ENCODE peak calls at places on chromosome 4, in four cellular contexts. R, C, X and U are unnamed samples.

GRCh38 chr4:40811886-40812857 is 62.4 kb downstream of the NSUN7 start:
- DNase-seq in X (no peak), R (no peak), C (no peak), U (no peak)

GRCh38 chr4:3719191-3719590 is 47.0 kb upstream of the ADRA2C start:
- DNase-seq in C (no peak), R (no peak), X (no peak), U (no peak)

GRCh38 chr4:119526786-119527550 is 101.6 kb downstream of the PDE5A start:
- DNase-seq in R (no peak), X (no peak), C (no peak), U (no peak)

GRCh38 chr4:102761478-102761790 is 666 bp upstream of the MANBA start:
- DNase-seq in X (peak; percentile 33), C (no peak), R (no peak), U (no peak)

GRCh38 chr4:39614487-39615162 is 24.0 kb downstream of the SMIM14 start:
- DNase-seq in X (no peak), C (no peak), R (no peak), U (no peak)

GRCh38 chr4:31917334-31917733 is 1197.2 kb downstream of the PCDH7 start:
- DNase-seq in X (no peak), C (no peak), R (no peak), U (no peak)

GRCh38 chr4:145177906-145178538 is 2.4 kb downstream of the OTUD4 start:
- DNase-seq in X (no peak), C (no peak), R (peak; percentile 6), U (no peak)

GRCh38 chr4:152539556-152540292 is 3.8 kb upstream of the FBXW7 start:
- DNase-seq in C (no peak), X (no peak), R (no peak), U (no peak)

GRCh38 chr4:113212613-113213012 is 163.2 kb downstream of the ANK2 start:
- DNase-seq in C (no peak), X (no peak), R (no peak), U (no peak)